ENCODE peak calls at places on chromosomes 12 and 14, in six cellular contexts. N is SK-N-SH, M is transverse colon, A is HCT116, P is upper lobe of left lung, J is suprapubic skin. I is an unnamed sample.

GRCh38 chr12:95214466-95214865 is 2.8 kb downstream of the FGD6 start:
- DNase-seq in M (no peak), N (no peak), J (no peak), P (no peak), A (no peak), I (no peak)

GRCh38 chr14:100283984-100284881 is 22.0 kb downstream of the SLC25A29 start:
- DNase-seq in M (peak; percentile 8), N (peak; percentile 34), A (no peak), P (no peak), J (no peak), I (no peak)

GRCh38 chr12:103571286-103571685 is 15.8 kb upstream of the STAB2 start:
- DNase-seq in N (peak; percentile 41), M (peak; percentile 34), J (no peak), A (peak; percentile 26), P (no peak), I (no peak)

GRCh38 chr14:91358654-91359210 is 58.9 kb downstream of the CCDC88C start:
- DNase-seq in P (no peak), A (no peak), M (no peak), J (no peak), N (no peak), I (no peak)

GRCh38 chr14:31934767-31935266 is 142.3 kb upstream of the ARHGAP5 start:
- DNase-seq in J (no peak), A (peak; percentile 58), N (peak; percentile 33), M (peak; percentile 67), P (no peak), I (no peak)

GRCh38 chr14:23153891-23154796 is 29.3 kb downstream of the SLC7A8 start:
- DNase-seq in A (peak; percentile 38), N (peak; percentile 34), P (peak; percentile 93), M (peak; percentile 85), J (peak; percentile 96), I (peak; percentile 97)

GRCh38 chr12:116594325-116595038 is 35.3 kb downstream of the MAP1LC3B2 start:
- DNase-seq in A (no peak), N (no peak), J (no peak), P (peak; percentile 80), M (peak; percentile 20), I (no peak)

GRCh38 chr12:26030371-26030770 is 71.9 kb downstream of the RASSF8 start:
- DNase-seq in N (no peak), A (no peak), P (no peak), M (no peak), J (no peak), I (no peak)

GRCh38 chr14:79802096-79802495 is 409.2 kb downstream of the DIO2 start:
- DNase-seq in A (no peak), M (no peak), J (no peak), P (no peak), N (no peak), I (no peak)

GRCh38 chr12:8995021-8995775 is 5.9 kb downstream of the KLRG1 start:
- DNase-seq in M (no peak), A (no peak), J (no peak), P (no peak), N (no peak), I (no peak)

GRCh38 chr14:102317564-102318248 is 1.8 kb upstream of the ZNF839 start:
- DNase-seq in M (peak; percentile 54), N (no peak), J (no peak), P (no peak), A (no peak), I (no peak)

GRCh38 chr14:70698288-70698687 is 56.6 kb downstream of the TTC9 start:
- DNase-seq in P (peak; percentile 70), M (peak; percentile 43), N (no peak), A (no peak), J (no peak), I (no peak)

GRCh38 chr14:82070040-82070439 is 536.4 kb upstream of the SEL1L start:
- DNase-seq in J (no peak), M (no peak), N (no peak), A (no peak), P (no peak), I (no peak)

GRCh38 chr12:68854078-68854468 is 46.1 kb downstream of the MDM2 start:
- DNase-seq in P (no peak), A (no peak), M (no peak), N (no peak), J (no peak), I (no peak)

GRCh38 chr14:35122696-35123387 is 490 bp downstream of the PRORP start:
- DNase-seq in J (no peak), A (no peak), P (peak; percentile 30), M (no peak), N (peak; percentile 10), I (no peak)

GRCh38 chr14:89430271-89430620 is 13.2 kb upstream of the FOXN3 start:
- DNase-seq in P (no peak), N (no peak), J (no peak), A (no peak), M (no peak), I (no peak)

GRCh38 chr12:124780752-124781685 is 82.6 kb downstream of the SCARB1 start:
- DNase-seq in A (no peak), P (no peak), M (no peak), N (no peak), J (no peak), I (no peak)

GRCh38 chr12:57133013-57133569 is 4.8 kb downstream of the LRP1 start:
- DNase-seq in A (no peak), J (no peak), N (no peak), M (peak; percentile 7), P (no peak), I (no peak)

GRCh38 chr14:36521598-36522345 is 1.7 kb upstream of the NKX2-1 start:
- DNase-seq in M (no peak), P (peak; percentile 33), J (no peak), A (no peak), N (no peak), I (no peak)

GRCh38 chr12:99529966-99530365 is 117.6 kb upstream of the GARIN6 start:
- DNase-seq in J (no peak), A (no peak), P (no peak), N (no peak), M (no peak), I (no peak)

GRCh38 chr12:19978193-19978592 is 390.1 kb upstream of the PDE3A start:
- DNase-seq in A (no peak), J (no peak), N (no peak), M (no peak), P (no peak), I (no peak)

GRCh38 chr14:103372552-103373304 is 12.5 kb upstream of the MARK3 start:
- DNase-seq in P (peak; percentile 36), N (no peak), A (peak; percentile 72), J (no peak), M (no peak), I (no peak)

GRCh38 chr12:108855284-108856169 is 1.9 kb downstream of the SSH1 start:
- DNase-seq in A (no peak), N (no peak), P (no peak), J (no peak), M (no peak), I (no peak)

GRCh38 chr14:92654206-92654901 is 94.1 kb downstream of the LGMN start:
- DNase-seq in M (no peak), A (no peak), J (no peak), P (no peak), N (no peak), I (no peak)
- H3K4me3 ChIP-seq in M (no peak overlapping the region), A (no peak overlapping the region), J (peak overlapping the region; percentile 41), P (peak overlapping the region; percentile 44), N (no peak overlapping the region), I (no peak overlapping the region)

GRCh38 chr14:50530358-50530757 is 2.0 kb downstream of the MAP4K5 start:
- DNase-seq in N (no peak), P (no peak), M (no peak), A (no peak), J (no peak), I (no peak)
- TF ChIP-seq POLR2AphosphoS5 in N (no peak), P (no peak), M (no peak), A (no peak), J (no peak), I (no peak)

GRCh38 chr12:6360578-6361490 is 14.5 kb downstream of the SCNN1A start:
- DNase-seq in J (no peak), A (no peak), M (no peak), P (no peak), N (no peak), I (peak; percentile 65)

GRCh38 chr12:6361834-6362233 is 13.5 kb downstream of the SCNN1A start:
- DNase-seq in A (no peak), J (peak; percentile 82), N (no peak), M (peak; percentile 84), P (peak; percentile 80), I (no peak)

GRCh38 chr12:6362383-6362782 is 13.0 kb downstream of the SCNN1A start:
- DNase-seq in P (no peak), N (no peak), A (no peak), J (no peak), M (no peak), I (peak; percentile 82)

GRCh38 chr12:6358886-6359285 is 16.5 kb downstream of the SCNN1A start:
- DNase-seq in P (no peak), M (no peak), J (no peak), N (no peak), A (no peak), I (no peak)

DNA sequence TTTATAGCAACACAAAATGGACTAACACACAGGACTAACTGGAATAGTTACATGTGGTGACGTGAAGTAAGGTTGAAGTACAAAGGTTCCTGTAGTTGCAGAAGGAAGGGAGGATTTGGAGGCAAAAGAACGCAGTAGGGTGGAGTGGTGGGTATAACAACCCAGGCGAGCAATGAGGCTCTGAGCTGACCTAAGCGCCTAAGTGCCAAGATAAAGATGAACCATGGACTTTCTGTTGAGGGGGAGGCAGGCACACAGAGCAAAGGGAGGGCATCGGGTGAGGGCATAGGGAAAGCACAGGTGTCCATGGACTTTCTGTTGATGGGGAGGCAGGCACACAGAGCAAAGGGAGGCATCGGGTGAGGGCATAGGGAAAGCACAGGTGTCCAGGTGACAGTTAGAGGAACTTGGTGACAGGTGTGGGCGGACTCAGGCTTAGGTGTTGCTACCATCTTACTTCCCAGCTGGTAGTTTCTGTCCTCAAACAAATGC is 15.2 kb downstream of the SCNN1A start:
- DNase-seq in N (no peak), A (no peak), P (no peak), J (no peak), M (peak; percentile 75), I (no peak)
- H3K27ac ChIP-seq in N (no peak overlapping the region), A (no peak overlapping the region), P (peak overlapping the region; percentile 94), J (no peak overlapping the region), M (peak overlapping the region; percentile 99), I (no peak overlapping the region)

GRCh38 chr12:106106129-106106566 is 32.6 kb downstream of the NUAK1 start:
- DNase-seq in A (no peak), J (no peak), P (no peak), N (peak; percentile 36), M (no peak), I (no peak)

GRCh38 chr12:106109168-106109910 is 29.4 kb downstream of the NUAK1 start:
- DNase-seq in N (no peak), M (no peak), P (no peak), A (no peak), J (no peak), I (no peak)

GRCh38 chr12:106107566-106107965 is 31.2 kb downstream of the NUAK1 start:
- DNase-seq in M (no peak), N (no peak), A (no peak), J (no peak), P (no peak), I (no peak)

GRCh38 chr12:106108187-106108816 is 30.5 kb downstream of the NUAK1 start:
- DNase-seq in A (no peak), M (peak; percentile 68), J (no peak), N (no peak), P (no peak), I (no peak)

DNA sequence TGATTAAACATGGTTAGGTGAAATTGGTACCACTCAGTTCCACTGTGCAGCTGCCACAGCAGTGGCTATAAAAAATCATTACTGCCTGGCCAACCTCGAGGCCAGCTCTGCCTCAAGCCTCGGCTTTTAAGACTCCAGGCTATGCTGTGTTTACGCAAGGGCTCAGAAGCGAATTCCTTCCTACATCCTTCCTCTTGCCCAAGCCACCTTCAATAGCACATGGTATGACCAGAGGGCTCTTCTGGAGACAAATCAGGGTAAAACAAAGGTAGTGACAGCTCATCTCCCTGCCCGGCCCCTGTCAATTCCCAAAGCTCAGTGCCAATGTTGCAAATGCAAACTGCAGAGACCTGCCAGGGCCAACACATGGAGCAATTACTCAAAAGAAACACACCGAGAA is 31.9 kb downstream of the NUAK1 start:
- DNase-seq in P (no peak), M (no peak), A (no peak), N (no peak), J (no peak), I (no peak)
- H3K4me3 ChIP-seq in P (no peak overlapping the region), M (no peak overlapping the region), A (no peak overlapping the region), N (no peak overlapping the region), J (no peak overlapping the region), I (no peak overlapping the region)